ENCODE peak calls at places on chromosomes 2 and 18, in four cellular contexts. F is GM12865, I is GM20000, U is esophagus squamous epithelium. A is an unnamed sample.

GRCh38 chr2:84526562-84526961 is 10.3 kb downstream of the DNAH6 start:
- DNase-seq in F (no peak), I (no peak), U (no peak), A (no peak)

GRCh38 chr2:227862741-227863588 is 8.5 kb upstream of the DAW1 start:
- DNase-seq in F (no peak), I (no peak), U (no peak), A (no peak)

GRCh38 chr2:39728941-39729351 is 50.1 kb downstream of the THUMPD2 start:
- DNase-seq in F (peak), I (peak), U (no peak), A (no peak)

GRCh38 chr2:28979576-28980366 is 1.3 kb upstream of the TOGARAM2 start:
- DNase-seq in F (no peak), I (no peak), U (no peak), A (no peak)

GRCh38 chr2:73359915-73360697 is 25.5 kb upstream of the ALMS1 start:
- DNase-seq in F (no peak), I (no peak), U (no peak), A (no peak)

GRCh38 chr2:46914578-46915230 is 902 bp downstream of the MCFD2 start:
- DNase-seq in F (no peak), I (no peak), U (no peak), A (no peak)

GRCh38 chr2:27906074-27906473 is 15.5 kb downstream of the BABAM2 start:
- DNase-seq in F (no peak), I (no peak), U (no peak), A (no peak)

GRCh38 chr18:23733895-23734294 is 44.6 kb downstream of the LAMA3 start:
- DNase-seq in F (no peak), I (no peak), U (no peak), A (no peak)

GRCh38 chr2:240818543-240819403 is 1.2 kb downstream of the KIF1A start:
- DNase-seq in F (no peak), I (no peak), U (no peak), A (no peak)

GRCh38 chr18:79524181-79525078 is 128.7 kb downstream of the NFATC1 start:
- DNase-seq in F (peak), I (peak), U (no peak), A (peak)

GRCh38 chr2:112474844-112475486 is 7.0 kb upstream of the TTL start:
- DNase-seq in F (no peak), I (no peak), U (no peak), A (no peak)

GRCh38 chr2:62344472-62344871 is 148.6 kb downstream of the B3GNT2 start:
- DNase-seq in F (peak), I (no peak), U (no peak), A (no peak)

GRCh38 chr18:14975431-14975830 is 227.5 kb downstream of the ANKRD30B start:
- DNase-seq in F (no peak), I (no peak), U (no peak), A (no peak)

GRCh38 chr2:126719191-126720030 is 63.5 kb downstream of the GYPC start:
- DNase-seq in F (no peak), I (no peak), U (no peak), A (no peak)

GRCh38 chr2:64795024-64795592 is 141.4 kb upstream of the SERTAD2 start:
- DNase-seq in F (no peak), I (no peak), U (no peak), A (no peak)

GRCh38 chr2:166106431-166107015 is 21.3 kb downstream of the SCN1A start:
- DNase-seq in F (peak), I (no peak), U (no peak), A (no peak)

GRCh38 chr2:220103596-220103995 is 476.2 kb downstream of the SLC4A3 start:
- DNase-seq in F (no peak), I (no peak), U (no peak), A (no peak)

GRCh38 chr18:62460851-62461300 is 61.9 kb upstream of the ZCCHC2 start:
- DNase-seq in F (no peak), I (no peak), U (no peak), A (no peak)

GRCh38 chr2:110828330-110828729 is 96.0 kb downstream of the ACOXL start:
- DNase-seq in F (no peak), I (no peak), U (no peak), A (no peak)

GRCh38 chr2:44480068-44480467 is 118.3 kb downstream of the CAMKMT start:
- DNase-seq in F (no peak), I (no peak), U (no peak), A (no peak)

GRCh38 chr2:119694994-119695521 is 16.1 kb downstream of the TMEM177 start:
- DNase-seq in F (no peak), I (no peak), U (no peak), A (no peak)

GRCh38 chr2:160334028-160334729 is 134.1 kb upstream of the ITGB6 start:
- DNase-seq in F (no peak), I (no peak), U (no peak), A (no peak)

GRCh38 chr18:77191241-77191751 is 58.4 kb upstream of the GALR1 start:
- DNase-seq in F (no peak), I (no peak), U (no peak), A (no peak)

GRCh38 chr2:79009388-79009787 is 16.1 kb upstream of the REG3G start:
- DNase-seq in F (no peak), I (no peak), U (no peak), A (no peak)

GRCh38 chr2:2275451-2275850 is 55.6 kb downstream of the MYT1L start:
- DNase-seq in F (no peak), I (no peak), U (no peak), A (no peak)

GRCh38 chr2:223500690-223501089 is 101.5 kb downstream of the SCG2 start:
- DNase-seq in F (no peak), I (no peak), U (no peak), A (no peak)

GRCh38 chr2:179726461-179727180 is 134.8 kb downstream of the ZNF385B start:
- DNase-seq in F (no peak), I (no peak), U (no peak), A (no peak)

GRCh38 chr2:211455225-211455841 is 898.9 kb downstream of the CPS1 start:
- DNase-seq in F (peak), I (peak), U (no peak), A (no peak)

GRCh38 chr2:43129676-43130547 is 96.5 kb downstream of the ZFP36L2 start:
- DNase-seq in F (no peak), I (no peak), U (no peak), A (no peak)

GRCh38 chr2:140526575-140526974 is 1604.2 kb downstream of the LRP1B start:
- DNase-seq in F (no peak), I (no peak), U (no peak), A (no peak)

GRCh38 chr2:201918981-201919380 is 112.6 kb downstream of the CDK15 start:
- DNase-seq in F (no peak), I (no peak), U (no peak), A (no peak)

GRCh38 chr18:63376493-63377053 is 9.6 kb upstream of the KDSR start:
- DNase-seq in F (no peak), I (no peak), U (no peak), A (no peak)

GRCh38 chr2:116891191-116891590 is 923.3 kb upstream of the DDX18 start:
- DNase-seq in F (no peak), I (no peak), U (no peak), A (no peak)

GRCh38 chr2:46845542-46846453 is 69.8 kb downstream of the MCFD2 start:
- DNase-seq in F (no peak), I (no peak), U (no peak), A (no peak)

GRCh38 chr18:51196116-51196810 is 1.2 kb downstream of the MEX3C start:
- DNase-seq in F (peak), I (peak), U (peak), A (no peak)

GRCh38 chr2:239326831-239327535 is 73.8 kb downstream of the HDAC4 start:
- DNase-seq in F (peak), I (peak), U (no peak), A (no peak)

GRCh38 chr2:213649176-213649575 is 364.9 kb downstream of the SPAG16 start:
- DNase-seq in F (no peak), I (no peak), U (no peak), A (no peak)

GRCh38 chr2:165406053-165406628 is 63.4 kb upstream of the CSRNP3 start:
- DNase-seq in F (no peak), I (no peak), U (no peak), A (no peak)

GRCh38 chr2:231696004-231696367 is 12.3 kb upstream of the PTMA start:
- DNase-seq in F (no peak), I (no peak), U (no peak), A (no peak)

GRCh38 chr2:152042636-152043615 is 55.9 kb downstream of the CACNB4 start:
- DNase-seq in F (peak), I (no peak), U (no peak), A (no peak)

GRCh38 chr18:8703781-8704301 is 1.5 kb upstream of the MTCL1 start:
- DNase-seq in F (no peak), I (no peak), U (no peak), A (no peak)

GRCh38 chr18:8705941-8706544 is 687 bp downstream of the MTCL1 start:
- DNase-seq in F (no peak), I (peak), U (no peak), A (peak)

GRCh38 chr18:8703181-8703638 is 2.1 kb upstream of the MTCL1 start:
- DNase-seq in F (no peak), I (no peak), U (no peak), A (no peak)

GRCh38 chr18:8705280-8705940 is at the start of gene MTCL1:
- DNase-seq in F (peak), I (peak), U (no peak), A (no peak)

DNA sequence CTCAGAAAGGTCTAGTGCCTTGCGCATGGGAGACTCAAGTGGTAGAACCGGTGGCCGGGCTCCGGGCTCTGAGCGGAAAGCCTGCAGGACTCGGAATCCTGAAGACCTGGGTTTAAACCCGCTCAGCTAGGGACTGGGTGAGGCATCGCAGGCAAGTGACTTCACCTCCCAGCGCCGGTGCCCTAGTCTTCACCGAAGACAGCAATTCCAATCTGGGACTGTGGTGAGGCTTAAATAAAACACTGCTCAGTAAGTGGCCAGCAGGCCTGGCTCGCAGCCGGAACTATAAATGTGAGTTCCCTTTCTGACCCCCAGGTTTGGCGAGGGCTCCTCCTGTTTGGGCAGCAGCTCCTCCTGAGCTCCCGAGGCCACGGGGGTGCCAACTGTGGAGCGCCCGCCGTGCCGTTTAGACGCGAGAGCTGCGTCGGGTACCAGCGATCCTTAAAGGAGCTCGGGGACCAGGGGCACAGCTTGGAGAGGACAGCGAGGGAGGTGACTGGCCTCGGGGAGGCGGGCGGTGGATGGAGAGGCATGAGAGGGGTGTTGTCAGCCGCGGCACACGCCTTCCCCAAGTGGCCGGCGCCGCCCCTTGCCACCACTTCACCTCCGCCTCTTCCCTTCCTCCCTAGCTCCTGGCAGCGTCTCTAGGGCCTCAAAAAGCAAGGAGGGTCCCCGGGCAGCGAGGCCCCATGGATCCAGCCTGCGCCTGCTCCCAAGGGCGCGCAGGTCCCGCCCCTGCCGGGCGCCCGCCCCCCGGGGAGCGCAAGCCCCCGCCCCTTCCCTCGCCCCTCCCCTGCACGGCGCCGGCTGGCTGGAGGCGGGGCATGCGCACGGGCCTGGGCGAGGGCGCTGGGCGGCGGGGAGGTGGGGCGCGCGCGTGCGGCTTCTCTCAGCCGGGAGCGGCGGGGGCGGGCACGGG is 736 bp upstream of the MTCL1 start:
- DNase-seq in F (peak), I (peak), U (peak), A (peak)
- TF ChIP-seq CTCF in F (no peak), I (no peak), U (no peak), A (no peak)

GRCh38 chr2:5691659-5692529 is at the start of gene SOX11:
- DNase-seq in F (no peak), I (peak), U (no peak), A (no peak)
- TF ChIP-seq CTCF in F (no peak), I (no peak), U (no peak), A (no peak)

GRCh38 chr2:75788925-75789324 is 78.2 kb upstream of the GCFC2 start:
- DNase-seq in F (no peak), I (no peak), U (no peak), A (no peak)

GRCh38 chr2:75788154-75788553 is 77.4 kb upstream of the GCFC2 start:
- DNase-seq in F (no peak), I (no peak), U (no peak), A (no peak)

GRCh38 chr2:75790121-75790520 is 79.4 kb upstream of the GCFC2 start:
- DNase-seq in F (no peak), I (no peak), U (no peak), A (no peak)

GRCh38 chr2:75790790-75791467 is 80.2 kb upstream of the GCFC2 start:
- DNase-seq in F (peak), I (no peak), U (no peak), A (no peak)

DNA sequence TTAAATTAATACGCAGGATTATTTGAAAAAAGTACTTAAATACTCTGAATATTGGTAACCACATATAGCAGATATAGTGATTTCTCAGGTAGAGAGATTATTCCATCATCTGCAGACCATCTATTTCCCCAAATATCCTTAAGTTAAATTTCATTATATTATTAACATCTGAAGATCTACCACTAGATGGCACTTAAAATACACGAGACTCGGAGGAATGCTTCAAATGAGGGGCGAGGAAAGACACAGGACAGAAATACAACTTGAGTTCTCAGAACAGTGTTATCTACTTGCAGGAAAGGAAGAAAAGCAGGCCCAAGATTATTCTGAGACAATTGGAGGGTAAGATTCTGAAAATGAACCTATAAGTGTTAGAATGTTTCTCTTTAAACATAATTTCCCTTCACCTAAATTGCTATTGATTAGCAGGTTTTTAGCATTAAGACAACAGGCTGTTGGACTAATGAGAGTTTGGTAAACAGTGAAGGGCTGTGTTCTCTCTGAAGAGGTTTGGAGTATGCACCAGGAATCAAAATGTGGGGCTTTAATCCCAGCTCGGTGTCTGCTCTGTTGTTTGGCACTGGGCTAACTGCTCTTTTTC is 76.9 kb upstream of the GCFC2 start:
- DNase-seq in F (peak), I (peak), U (no peak), A (no peak)
- TF ChIP-seq CTCF in F (peak), I (no peak), U (peak), A (no peak)

GRCh38 chr2:11073251-11073650 is 82.0 kb upstream of the SLC66A3 start:
- DNase-seq in F (peak), I (no peak), U (no peak), A (no peak)
- TF ChIP-seq CTCF in F (peak), I (peak), U (no peak), A (no peak)

GRCh38 chr2:196592912-196593881 is 46.3 kb upstream of the CCDC150 start:
- DNase-seq in F (peak), I (peak), U (no peak), A (peak)

GRCh38 chr2:196591004-196591403 is 48.5 kb upstream of the CCDC150 start:
- DNase-seq in F (no peak), I (no peak), U (no peak), A (no peak)

GRCh38 chr2:196594158-196594557 is 45.4 kb upstream of the CCDC150 start:
- DNase-seq in F (no peak), I (no peak), U (no peak), A (no peak)

GRCh38 chr2:196591621-196592022 is 47.9 kb upstream of the CCDC150 start:
- DNase-seq in F (no peak), I (no peak), U (no peak), A (no peak)

DNA sequence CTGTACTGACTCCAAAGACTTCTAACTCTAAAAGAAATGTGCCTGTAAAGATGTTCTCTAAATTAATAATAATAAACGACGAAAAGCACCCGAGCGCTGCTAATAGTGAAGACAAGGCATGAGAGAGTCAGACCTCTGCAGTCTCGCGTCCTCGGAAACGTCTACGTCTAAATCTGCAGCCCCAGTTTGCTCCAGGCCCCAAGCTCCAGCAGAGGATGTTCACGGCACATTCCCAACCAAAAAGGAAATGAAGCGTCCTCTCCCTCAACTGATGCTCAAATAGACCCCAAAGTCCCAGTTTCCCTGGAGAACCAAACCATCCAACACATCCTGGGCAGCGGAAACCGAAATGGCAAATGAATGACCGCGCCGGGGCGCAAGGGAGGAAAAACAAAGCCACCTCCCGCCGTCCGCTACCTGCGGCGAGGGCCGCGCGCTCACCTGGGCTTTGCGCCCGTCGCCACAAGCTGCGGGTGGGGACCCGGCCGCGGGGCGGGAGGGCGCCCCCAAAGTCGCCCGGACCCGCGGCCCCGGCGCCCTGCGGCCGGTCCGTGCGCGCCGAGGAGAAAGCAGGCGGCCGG is 47.1 kb upstream of the CCDC150 start:
- DNase-seq in F (no peak), I (peak), U (no peak), A (no peak)
- TF ChIP-seq CTCF in F (no peak), I (no peak), U (no peak), A (no peak)

GRCh38 chr2:102250278-102250821 is 61.0 kb upstream of the IL1RL1 start:
- DNase-seq in F (no peak), I (no peak), U (no peak), A (no peak)

GRCh38 chr2:102251042-102251848 is 60.1 kb upstream of the IL1RL1 start:
- DNase-seq in F (peak), I (peak), U (no peak), A (peak)

GRCh38 chr2:102240640-102241370 is 54.0 kb downstream of the IL1RL2 start:
- DNase-seq in F (peak), I (peak), U (peak), A (peak)

GRCh38 chr2:102241616-102242260 is 54.9 kb downstream of the IL1RL2 start:
- DNase-seq in F (no peak), I (no peak), U (no peak), A (no peak)

DNA sequence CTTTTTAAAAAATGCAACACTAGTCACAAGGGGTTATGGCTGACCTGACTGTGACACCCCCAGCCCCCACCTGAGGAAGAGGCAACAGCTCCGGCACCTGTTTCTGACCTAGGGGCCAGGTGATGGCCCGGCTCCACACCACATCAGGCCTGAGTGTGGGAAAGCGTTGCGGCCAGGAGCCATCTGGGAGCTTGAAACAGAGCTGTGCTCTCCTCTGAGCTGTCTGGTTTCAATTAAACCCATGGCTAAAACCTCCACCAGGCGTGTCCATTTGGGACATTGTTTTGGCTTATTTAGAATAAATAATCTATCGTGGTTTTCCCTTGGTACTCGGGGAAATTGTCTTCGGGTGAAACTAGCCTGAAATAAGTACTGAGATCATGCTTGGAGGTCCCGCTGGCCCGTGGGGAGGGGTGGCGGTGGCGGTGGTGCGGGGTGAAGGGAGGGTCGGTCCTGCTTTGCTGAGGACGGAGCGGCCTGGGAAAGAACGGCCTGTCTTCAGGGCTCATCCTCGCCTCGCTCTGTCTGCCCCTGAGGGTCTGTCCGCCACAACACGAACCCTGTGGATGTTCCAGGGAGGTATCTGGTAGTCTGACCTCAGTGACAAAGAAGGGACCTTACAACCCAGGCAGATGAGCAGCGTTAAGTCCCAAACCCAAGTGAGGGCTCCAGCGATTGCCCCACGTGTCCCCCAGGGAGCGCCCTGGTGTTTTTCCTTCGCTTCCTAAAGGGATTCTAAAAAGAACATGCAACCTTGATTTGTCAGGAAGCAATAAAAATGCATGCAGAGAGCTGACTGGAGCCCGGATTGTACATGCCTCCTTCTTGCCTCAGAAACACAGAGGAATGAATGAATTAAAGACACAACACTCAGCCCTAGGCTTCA is 58.7 kb downstream of the IL1RL2 start:
- DNase-seq in F (no peak), I (no peak), U (no peak), A (no peak)
- TF ChIP-seq CTCF in F (no peak), I (no peak), U (no peak), A (no peak)